ENCODE peak calls at places on chromosomes 3 and 15, in eight cellular contexts. One of them, this sample, is unnamed.

GRCh38 chr3:193874512-193874911 is 261.4 kb upstream of the HES1 start:
- DNase-seq in RPMI8226: no peak
- DNase-seq in AG08396: no peak
- DNase-seq in pulmonary artery endothelial cell: no peak
- DNase-seq in gastrocnemius medialis: no peak
- DNase-seq in HS-5: no peak
- DNase-seq in stimulated activated naive B cell treated with anti-CD40 and anti-IgM and Interleukin-4, amounts not matched to agents 10 μg/mL and 1 μg/mL and 100 μg/mL, for 72 hours: no peak
- DNase-seq in NCI-H69: no peak
- DNase-seq in this sample: no peak

GRCh38 chr3:97968376-97968775 is 3.9 kb downstream of the RIOX2 start:
- DNase-seq in stimulated activated naive B cell treated with anti-CD40 and anti-IgM and Interleukin-4, amounts not matched to agents 10 μg/mL and 1 μg/mL and 100 μg/mL, for 72 hours: no peak
- DNase-seq in AG08396: no peak
- DNase-seq in RPMI8226: no peak
- DNase-seq in pulmonary artery endothelial cell: no peak
- DNase-seq in NCI-H69: no peak
- DNase-seq in HS-5: no peak
- DNase-seq in gastrocnemius medialis: no peak
- DNase-seq in this sample: no peak

GRCh38 chr3:51391566-51392300 is 648 bp downstream of the RBM15B start:
- DNase-seq in NCI-H69: peak; percentile 43
- DNase-seq in pulmonary artery endothelial cell: no peak
- DNase-seq in stimulated activated naive B cell treated with anti-CD40 and anti-IgM and Interleukin-4, amounts not matched to agents 10 μg/mL and 1 μg/mL and 100 μg/mL, for 72 hours: peak; percentile 29
- DNase-seq in AG08396: peak; percentile 54
- DNase-seq in HS-5: no peak
- DNase-seq in gastrocnemius medialis: no peak
- DNase-seq in RPMI8226: peak; percentile 44
- DNase-seq in this sample: no peak

GRCh38 chr15:82093774-82094211 is 48.0 kb upstream of the MEX3B start:
- DNase-seq in HS-5: peak; percentile 79
- DNase-seq in AG08396: peak; percentile 40
- DNase-seq in RPMI8226: no peak
- DNase-seq in pulmonary artery endothelial cell: peak; percentile 66
- DNase-seq in stimulated activated naive B cell treated with anti-CD40 and anti-IgM and Interleukin-4, amounts not matched to agents 10 μg/mL and 1 μg/mL and 100 μg/mL, for 72 hours: no peak
- DNase-seq in NCI-H69: no peak
- DNase-seq in gastrocnemius medialis: no peak
- DNase-seq in this sample: no peak

GRCh38 chr3:117868766-117869165 is 1159.2 kb downstream of the TUSC7 start:
- DNase-seq in AG08396: no peak
- DNase-seq in RPMI8226: no peak
- DNase-seq in NCI-H69: no peak
- DNase-seq in HS-5: no peak
- DNase-seq in gastrocnemius medialis: no peak
- DNase-seq in stimulated activated naive B cell treated with anti-CD40 and anti-IgM and Interleukin-4, amounts not matched to agents 10 μg/mL and 1 μg/mL and 100 μg/mL, for 72 hours: no peak
- DNase-seq in pulmonary artery endothelial cell: no peak
- DNase-seq in this sample: no peak

GRCh38 chr3:64163755-64164148 is 61.5 kb downstream of the PRICKLE2 start:
- DNase-seq in RPMI8226: no peak
- DNase-seq in AG08396: peak; percentile 57
- DNase-seq in stimulated activated naive B cell treated with anti-CD40 and anti-IgM and Interleukin-4, amounts not matched to agents 10 μg/mL and 1 μg/mL and 100 μg/mL, for 72 hours: no peak
- DNase-seq in gastrocnemius medialis: no peak
- DNase-seq in pulmonary artery endothelial cell: no peak
- DNase-seq in HS-5: peak; percentile 68
- DNase-seq in NCI-H69: peak; percentile 43
- DNase-seq in this sample: peak; percentile 43

GRCh38 chr3:48430359-48431101 is 644 bp upstream of the PLXNB1 start:
- DNase-seq in RPMI8226: no peak
- DNase-seq in HS-5: no peak
- DNase-seq in gastrocnemius medialis: no peak
- DNase-seq in stimulated activated naive B cell treated with anti-CD40 and anti-IgM and Interleukin-4, amounts not matched to agents 10 μg/mL and 1 μg/mL and 100 μg/mL, for 72 hours: no peak
- DNase-seq in NCI-H69: no peak
- DNase-seq in pulmonary artery endothelial cell: no peak
- DNase-seq in AG08396: no peak
- DNase-seq in this sample: no peak

GRCh38 chr3:113148814-113149213 is 62.5 kb upstream of the BOC start:
- DNase-seq in HS-5: no peak
- DNase-seq in AG08396: no peak
- DNase-seq in gastrocnemius medialis: no peak
- DNase-seq in NCI-H69: peak; percentile 83
- DNase-seq in stimulated activated naive B cell treated with anti-CD40 and anti-IgM and Interleukin-4, amounts not matched to agents 10 μg/mL and 1 μg/mL and 100 μg/mL, for 72 hours: no peak
- DNase-seq in RPMI8226: no peak
- DNase-seq in pulmonary artery endothelial cell: no peak
- DNase-seq in this sample: no peak

GRCh38 chr15:64288577-64288976 is 67.4 kb downstream of the CSNK1G1 start:
- DNase-seq in HS-5: peak; percentile 11
- DNase-seq in stimulated activated naive B cell treated with anti-CD40 and anti-IgM and Interleukin-4, amounts not matched to agents 10 μg/mL and 1 μg/mL and 100 μg/mL, for 72 hours: no peak
- DNase-seq in AG08396: peak; percentile 9
- DNase-seq in gastrocnemius medialis: no peak
- DNase-seq in RPMI8226: no peak
- DNase-seq in pulmonary artery endothelial cell: no peak
- DNase-seq in NCI-H69: peak; percentile 50
- DNase-seq in this sample: no peak

GRCh38 chr3:121736112-121736511 is 13.4 kb downstream of the GOLGB1 start:
- DNase-seq in HS-5: no peak
- DNase-seq in stimulated activated naive B cell treated with anti-CD40 and anti-IgM and Interleukin-4, amounts not matched to agents 10 μg/mL and 1 μg/mL and 100 μg/mL, for 72 hours: no peak
- DNase-seq in RPMI8226: no peak
- DNase-seq in NCI-H69: no peak
- DNase-seq in pulmonary artery endothelial cell: no peak
- DNase-seq in AG08396: no peak
- DNase-seq in gastrocnemius medialis: no peak
- DNase-seq in this sample: no peak

GRCh38 chr3:14203521-14204079 is 25.0 kb downstream of the LSM3 start:
- DNase-seq in AG08396: peak; percentile 74
- DNase-seq in NCI-H69: peak; percentile 54
- DNase-seq in gastrocnemius medialis: peak; percentile 48
- DNase-seq in stimulated activated naive B cell treated with anti-CD40 and anti-IgM and Interleukin-4, amounts not matched to agents 10 μg/mL and 1 μg/mL and 100 μg/mL, for 72 hours: no peak
- DNase-seq in HS-5: peak; percentile 34
- DNase-seq in RPMI8226: peak; percentile 72
- DNase-seq in pulmonary artery endothelial cell: peak; percentile 55
- DNase-seq in this sample: peak; percentile 4